ENCODE peak calls at places on chromosomes 6 and 20, in eight cellular contexts. C, E, K, I, R, Q, G and J are unnamed samples.
A peak's percentile ranks its signal among the peaks of the same experiment; 100 is the strongest.

GRCh38 chr6:100185615-100186014 is 191.6 kb upstream of the MCHR2 start:
- DNase-seq in R (no peak), E (no peak), C (no peak), K (no peak), I (no peak), G (no peak), Q (no peak), J (no peak)

GRCh38 chr6:27547157-27548075 is 74.5 kb upstream of the ZNF184 start:
- DNase-seq in K (no peak), C (no peak), R (peak; percentile 59), Q (no peak), I (no peak), E (no peak), G (no peak), J (no peak)

GRCh38 chr6:161694995-161695394 is 421.1 kb upstream of the AGPAT4 start:
- DNase-seq in C (no peak), G (no peak), E (no peak), K (no peak), Q (peak; percentile 7), R (peak; percentile 48), I (no peak), J (peak; percentile 5)

GRCh38 chr6:104580452-104580851 is 279.3 kb downstream of the HACE1 start:
- DNase-seq in E (no peak), G (no peak), C (no peak), I (no peak), R (peak; percentile 76), Q (no peak), K (no peak), J (no peak)

GRCh38 chr6:169406794-169407193 is 153.1 kb upstream of the THBS2 start:
- DNase-seq in Q (no peak), E (no peak), G (no peak), K (no peak), C (no peak), I (no peak), R (no peak), J (no peak)

GRCh38 chr20:1885940-1886693 is 9.1 kb upstream of the SIRPA start:
- DNase-seq in K (no peak), E (no peak), I (no peak), G (no peak), R (no peak), Q (no peak), C (no peak), J (no peak)

GRCh38 chr6:142566628-142567396 is 265.0 kb downstream of the ADGRG6 start:
- DNase-seq in Q (peak; percentile 15), K (peak; percentile 19), I (peak; percentile 44), C (peak; percentile 28), G (peak; percentile 77), R (peak; percentile 64), E (peak; percentile 17), J (peak; percentile 52)

GRCh38 chr20:38926934-38927616 is 858 bp downstream of the FAM83D start:
- DNase-seq in K (no peak), Q (no peak), I (no peak), C (no peak), E (no peak), G (no peak), R (peak; percentile 51), J (peak; percentile 48)

GRCh38 chr6:169663468-169663867 is 38.4 kb downstream of the WDR27 start:
- DNase-seq in I (no peak), K (no peak), C (no peak), Q (no peak), R (no peak), E (no peak), G (no peak), J (no peak)

GRCh38 chr20:44279228-44279627 is 31.8 kb downstream of the FITM2 start:
- DNase-seq in R (peak; percentile 53), Q (no peak), K (no peak), I (no peak), E (no peak), C (no peak), G (no peak), J (peak; percentile 94)

GRCh38 chr6:43256670-43257664 is 13.7 kb downstream of the TTBK1 start:
- DNase-seq in I (no peak), E (no peak), Q (no peak), K (no peak), G (no peak), R (no peak), C (no peak), J (no peak)

GRCh38 chr20:22545045-22545444 is 39.3 kb downstream of the FOXA2 start:
- DNase-seq in R (no peak), K (no peak), E (no peak), I (no peak), C (no peak), G (no peak), Q (no peak), J (no peak)

GRCh38 chr6:17269840-17270239 is 11.3 kb upstream of the RBM24 start:
- DNase-seq in G (no peak), K (no peak), R (no peak), E (no peak), C (no peak), Q (no peak), I (no peak), J (no peak)

GRCh38 chr6:107809966-107810365 is 14.1 kb downstream of the SCML4 start:
- DNase-seq in C (no peak), R (no peak), E (no peak), G (no peak), I (no peak), Q (no peak), K (no peak), J (no peak)

GRCh38 chr6:130625825-130626500 is 201.2 kb upstream of the SMLR1 start:
- DNase-seq in Q (no peak), R (peak; percentile 21), K (no peak), I (no peak), E (no peak), C (no peak), G (no peak), J (peak; percentile 25)

GRCh38 chr6:67664942-67665341 is 970.1 kb upstream of the ADGRB3 start:
- DNase-seq in Q (no peak), E (no peak), I (no peak), G (no peak), R (no peak), C (no peak), K (no peak), J (no peak)

GRCh38 chr6:43009124-43009523 is 4.6 kb downstream of the MEA1 start:
- DNase-seq in K (no peak), E (no peak), R (peak; percentile 51), G (peak; percentile 74), I (no peak), Q (no peak), C (no peak), J (no peak)

GRCh38 chr6:170026272-170027110 is 264.4 kb downstream of the DLL1 start:
- DNase-seq in Q (no peak), C (peak; percentile 98), E (no peak), I (no peak), G (peak; percentile 48), R (no peak), K (no peak), J (peak; percentile 87)

GRCh38 chr6:125858427-125859320 is 67.9 kb downstream of the NCOA7 start:
- DNase-seq in E (no peak), K (no peak), G (peak; percentile 65), Q (peak; percentile 89), C (no peak), I (no peak), R (peak; percentile 79), J (peak; percentile 84)

GRCh38 chr20:59525500-59526241 is 78.7 kb upstream of the PHACTR3 start:
- DNase-seq in I (no peak), G (peak; percentile 69), C (peak; percentile 72), K (no peak), Q (peak; percentile 44), E (peak; percentile 4), R (peak; percentile 53), J (peak; percentile 78)

GRCh38 chr20:53578492-53579222 is 15.0 kb downstream of the ZNF217 start:
- DNase-seq in G (peak; percentile 68), I (no peak), Q (peak; percentile 86), R (peak; percentile 94), E (peak; percentile 76), C (peak; percentile 77), K (peak; percentile 77), J (peak; percentile 94)

GRCh38 chr6:164897523-164898094 is 411.8 kb downstream of the C6orf118 start:
- DNase-seq in E (no peak), I (no peak), R (no peak), G (no peak), Q (no peak), K (no peak), C (peak; percentile 15), J (no peak)

GRCh38 chr6:1407499-1407990 is 18.2 kb downstream of the FOXF2 start:
- DNase-seq in C (no peak), E (no peak), I (no peak), G (no peak), R (no peak), Q (no peak), K (no peak), J (no peak)

GRCh38 chr20:64090165-64090564 is 6.0 kb upstream of the LKAAEAR1 start:
- DNase-seq in R (no peak), I (no peak), K (no peak), C (peak; percentile 21), G (no peak), E (no peak), Q (no peak), J (no peak)

GRCh38 chr6:32154514-32155161 is 697 bp downstream of the PPT2 start:
- DNase-seq in G (peak; percentile 86), Q (peak; percentile 50), C (peak; percentile 69), E (peak; percentile 48), R (peak; percentile 75), I (peak; percentile 30), K (peak; percentile 63), J (peak; percentile 67)

GRCh38 chr20:38387953-38388352 is 41.7 kb downstream of the LBP start:
- DNase-seq in I (no peak), E (no peak), K (no peak), Q (peak; percentile 37), C (no peak), G (no peak), R (no peak), J (no peak)

GRCh38 chr6:122033564-122034181 is 365.8 kb upstream of the HSF2 start:
- DNase-seq in R (peak; percentile 76), C (peak; percentile 81), Q (peak; percentile 33), E (peak; percentile 1), G (no peak), I (no peak), K (no peak), J (peak; percentile 53)

GRCh38 chr20:18698735-18699380 is 111.0 kb downstream of the DTD1 start:
- DNase-seq in Q (no peak), I (no peak), E (no peak), R (no peak), G (no peak), K (no peak), C (no peak), J (no peak)

GRCh38 chr20:10002871-10003270 is 31.9 kb upstream of the ANKEF1 start:
- DNase-seq in I (no peak), E (no peak), Q (no peak), C (no peak), G (no peak), K (no peak), R (no peak), J (no peak)

GRCh38 chr6:129105035-129105434 is 222.1 kb downstream of the LAMA2 start:
- DNase-seq in I (no peak), Q (no peak), C (no peak), K (no peak), E (no peak), G (no peak), R (peak; percentile 54), J (no peak)

GRCh38 chr6:137121401-137121997 is 51.9 kb downstream of the IL22RA2 start:
- DNase-seq in E (no peak), Q (peak; percentile 26), K (no peak), I (no peak), R (no peak), G (no peak), C (no peak), J (no peak)